ENCODE peak calls at places on chromosomes 6 and 20, in nine cellular contexts. One of them, this sample, is unnamed.

GRCh38 chr6:168208436-168208835 is 111.1 kb downstream of the DACT2 start:
- DNase-seq in mucosa of descending colon: no peak
- DNase-seq in glutamatergic neuron: no peak
- DNase-seq in B cell: no peak
- DNase-seq in sigmoid colon: peak
- DNase-seq in HCT116: no peak
- DNase-seq in pancreas: no peak
- DNase-seq in ovary: no peak
- DNase-seq in heart left ventricle: no peak
- DNase-seq in this sample: no peak

GRCh38 chr20:51447097-51447764 is 95.3 kb downstream of the NFATC2 start:
- DNase-seq in mucosa of descending colon: no peak
- DNase-seq in glutamatergic neuron: no peak
- DNase-seq in B cell: no peak
- DNase-seq in sigmoid colon: peak
- DNase-seq in HCT116: peak
- DNase-seq in pancreas: no peak
- DNase-seq in ovary: peak
- DNase-seq in heart left ventricle: peak
- DNase-seq in this sample: no peak

GRCh38 chr6:111361648-111362047 is 121.4 kb downstream of the REV3L start:
- DNase-seq in mucosa of descending colon: no peak
- DNase-seq in glutamatergic neuron: peak
- DNase-seq in B cell: no peak
- DNase-seq in sigmoid colon: no peak
- DNase-seq in HCT116: peak
- DNase-seq in pancreas: no peak
- DNase-seq in ovary: no peak
- DNase-seq in heart left ventricle: no peak
- DNase-seq in this sample: no peak

GRCh38 chr6:157107915-157108651 is 215.2 kb downstream of the TMEM242 start:
- DNase-seq in mucosa of descending colon: no peak
- DNase-seq in glutamatergic neuron: no peak
- DNase-seq in B cell: no peak
- DNase-seq in sigmoid colon: no peak
- DNase-seq in HCT116: no peak
- DNase-seq in pancreas: no peak
- DNase-seq in ovary: no peak
- DNase-seq in heart left ventricle: no peak
- DNase-seq in this sample: no peak

GRCh38 chr20:32124916-32125454 is 15.5 kb downstream of the TM9SF4 start:
- DNase-seq in mucosa of descending colon: no peak
- DNase-seq in glutamatergic neuron: no peak
- DNase-seq in B cell: no peak
- DNase-seq in sigmoid colon: no peak
- DNase-seq in HCT116: no peak
- DNase-seq in pancreas: no peak
- DNase-seq in ovary: no peak
- DNase-seq in heart left ventricle: no peak
- DNase-seq in this sample: no peak

GRCh38 chr20:35615667-35616464 is at the start of gene SPAG4:
- DNase-seq in mucosa of descending colon: peak
- DNase-seq in glutamatergic neuron: peak
- DNase-seq in B cell: peak
- DNase-seq in sigmoid colon: peak
- DNase-seq in HCT116: no peak
- DNase-seq in pancreas: peak
- DNase-seq in ovary: peak
- DNase-seq in heart left ventricle: peak
- DNase-seq in this sample: peak

GRCh38 chr6:36350681-36351091 is 14.0 kb upstream of the BNIP5 start:
- DNase-seq in mucosa of descending colon: no peak
- DNase-seq in glutamatergic neuron: no peak
- DNase-seq in B cell: no peak
- DNase-seq in sigmoid colon: no peak
- DNase-seq in HCT116: no peak
- DNase-seq in pancreas: no peak
- DNase-seq in ovary: peak
- DNase-seq in heart left ventricle: peak
- DNase-seq in this sample: no peak

GRCh38 chr6:16733085-16733484 is 28.2 kb downstream of the ATXN1 start:
- DNase-seq in mucosa of descending colon: no peak
- DNase-seq in glutamatergic neuron: no peak
- DNase-seq in B cell: no peak
- DNase-seq in sigmoid colon: no peak
- DNase-seq in HCT116: no peak
- DNase-seq in pancreas: no peak
- DNase-seq in ovary: no peak
- DNase-seq in heart left ventricle: no peak
- DNase-seq in this sample: no peak

GRCh38 chr6:99882151-99882702 is 111.8 kb downstream of the MCHR2 start:
- DNase-seq in mucosa of descending colon: no peak
- DNase-seq in glutamatergic neuron: peak
- DNase-seq in B cell: no peak
- DNase-seq in sigmoid colon: no peak
- DNase-seq in HCT116: no peak
- DNase-seq in pancreas: no peak
- DNase-seq in ovary: no peak
- DNase-seq in heart left ventricle: no peak
- DNase-seq in this sample: no peak

GRCh38 chr20:33465536-33466302 is 22.2 kb upstream of the SNTA1 start:
- DNase-seq in mucosa of descending colon: no peak
- DNase-seq in glutamatergic neuron: peak
- DNase-seq in B cell: no peak
- DNase-seq in sigmoid colon: peak
- DNase-seq in HCT116: no peak
- DNase-seq in pancreas: no peak
- DNase-seq in ovary: no peak
- DNase-seq in heart left ventricle: no peak
- DNase-seq in this sample: no peak

GRCh38 chr6:170269873-170270541 is 20.9 kb downstream of the DLL1 start:
- DNase-seq in mucosa of descending colon: peak
- DNase-seq in glutamatergic neuron: no peak
- DNase-seq in B cell: no peak
- DNase-seq in sigmoid colon: no peak
- DNase-seq in HCT116: no peak
- DNase-seq in pancreas: peak
- DNase-seq in ovary: no peak
- DNase-seq in heart left ventricle: no peak
- DNase-seq in this sample: no peak

GRCh38 chr6:25553502-25553901 is 98.5 kb upstream of the SCGN start:
- DNase-seq in mucosa of descending colon: no peak
- DNase-seq in glutamatergic neuron: no peak
- DNase-seq in B cell: no peak
- DNase-seq in sigmoid colon: no peak
- DNase-seq in HCT116: no peak
- DNase-seq in pancreas: no peak
- DNase-seq in ovary: no peak
- DNase-seq in heart left ventricle: no peak
- DNase-seq in this sample: no peak

GRCh38 chr6:25542984-25543383 is 109.0 kb upstream of the SCGN start:
- DNase-seq in mucosa of descending colon: no peak
- DNase-seq in glutamatergic neuron: no peak
- DNase-seq in B cell: no peak
- DNase-seq in sigmoid colon: no peak
- DNase-seq in HCT116: no peak
- DNase-seq in pancreas: no peak
- DNase-seq in ovary: no peak
- DNase-seq in heart left ventricle: no peak
- DNase-seq in this sample: no peak

DNA sequence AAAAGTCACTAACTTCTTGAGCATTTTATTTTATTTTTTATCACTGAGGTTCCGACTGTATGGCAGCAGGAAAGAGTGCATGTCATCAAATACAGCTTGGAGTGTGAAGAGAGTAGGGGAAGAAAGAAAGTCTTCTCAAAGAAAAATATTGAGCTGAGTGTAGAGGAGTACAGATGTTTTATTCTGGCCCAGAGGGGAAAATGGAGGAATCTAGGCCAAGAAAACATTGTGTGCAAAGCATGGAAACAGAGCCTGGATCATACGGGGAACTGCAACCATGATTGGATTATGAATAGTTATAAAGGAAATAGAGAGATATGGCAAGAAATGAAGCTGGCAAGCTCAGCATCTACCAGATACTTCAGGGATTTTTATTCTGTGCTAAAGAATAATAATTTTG is 104.2 kb upstream of the SCGN start:
- DNase-seq in mucosa of descending colon: no peak
- DNase-seq in glutamatergic neuron: no peak
- DNase-seq in B cell: no peak
- DNase-seq in sigmoid colon: no peak
- DNase-seq in HCT116: no peak
- DNase-seq in pancreas: no peak
- DNase-seq in ovary: no peak
- DNase-seq in heart left ventricle: no peak
- DNase-seq in this sample: no peak
- TF ChIP-seq CTCF in mucosa of descending colon: no peak
- TF ChIP-seq CTCF in glutamatergic neuron: no peak
- TF ChIP-seq CTCF in B cell: no peak
- TF ChIP-seq CTCF in sigmoid colon: no peak
- TF ChIP-seq CTCF in HCT116: no peak
- TF ChIP-seq CTCF in pancreas: no peak
- TF ChIP-seq CTCF in ovary: no peak
- TF ChIP-seq CTCF in heart left ventricle: no peak
- TF ChIP-seq CTCF in this sample: no peak

DNA sequence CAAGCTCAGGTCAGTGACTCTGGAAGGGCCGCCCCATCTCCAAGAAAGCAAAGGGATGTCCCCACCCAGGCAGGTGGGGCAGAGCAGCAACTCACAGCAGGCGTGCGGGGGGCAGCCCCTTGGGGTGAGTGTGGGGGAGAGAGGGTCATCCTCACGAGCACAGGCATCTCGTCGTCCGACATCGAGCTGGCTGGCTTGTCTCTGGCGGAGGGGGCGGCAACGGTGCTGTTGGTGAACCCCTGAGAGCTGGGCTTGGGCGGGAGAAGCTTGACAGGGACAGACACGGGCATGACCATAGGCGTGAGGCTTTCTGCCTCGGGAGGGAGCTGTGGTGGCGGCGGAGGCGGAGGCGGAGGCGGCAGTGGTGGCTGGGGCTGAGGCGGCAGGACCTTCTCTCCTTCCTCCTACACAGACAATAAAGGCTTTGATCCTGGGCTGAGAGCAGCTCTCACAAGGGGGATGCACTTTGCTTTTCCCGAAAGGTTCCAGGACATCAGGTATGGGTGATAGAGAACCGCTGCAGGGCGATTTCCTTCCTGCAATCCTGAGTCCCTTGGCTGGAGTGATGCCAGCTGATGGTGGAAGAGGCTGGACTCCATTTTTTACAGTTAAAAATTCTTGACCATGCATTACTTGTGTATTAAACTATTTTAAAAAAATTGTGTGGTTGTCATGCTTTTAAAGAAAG is 45.6 kb upstream of the MRPS10 start:
- DNase-seq in mucosa of descending colon: no peak
- DNase-seq in glutamatergic neuron: no peak
- DNase-seq in B cell: no peak
- DNase-seq in sigmoid colon: no peak
- DNase-seq in HCT116: no peak
- DNase-seq in pancreas: no peak
- DNase-seq in ovary: no peak
- DNase-seq in heart left ventricle: no peak
- DNase-seq in this sample: no peak
- TF ChIP-seq CTCF in mucosa of descending colon: no peak
- TF ChIP-seq CTCF in glutamatergic neuron: no peak
- TF ChIP-seq CTCF in B cell: no peak
- TF ChIP-seq CTCF in sigmoid colon: no peak
- TF ChIP-seq CTCF in HCT116: no peak
- TF ChIP-seq CTCF in pancreas: no peak
- TF ChIP-seq CTCF in ovary: no peak
- TF ChIP-seq CTCF in heart left ventricle: no peak
- TF ChIP-seq CTCF in this sample: no peak

GRCh38 chr20:53428997-53429396 is 164.6 kb downstream of the ZNF217 start:
- DNase-seq in mucosa of descending colon: no peak
- DNase-seq in glutamatergic neuron: no peak
- DNase-seq in B cell: no peak
- DNase-seq in sigmoid colon: no peak
- DNase-seq in HCT116: no peak
- DNase-seq in pancreas: no peak
- DNase-seq in ovary: no peak
- DNase-seq in heart left ventricle: no peak
- DNase-seq in this sample: no peak

GRCh38 chr20:53425930-53426329 is 167.7 kb downstream of the ZNF217 start:
- DNase-seq in mucosa of descending colon: no peak
- DNase-seq in glutamatergic neuron: no peak
- DNase-seq in B cell: no peak
- DNase-seq in sigmoid colon: no peak
- DNase-seq in HCT116: no peak
- DNase-seq in pancreas: no peak
- DNase-seq in ovary: no peak
- DNase-seq in heart left ventricle: no peak
- DNase-seq in this sample: no peak

GRCh38 chr20:53423587-53424146 is 170.0 kb downstream of the ZNF217 start:
- DNase-seq in mucosa of descending colon: no peak
- DNase-seq in glutamatergic neuron: no peak
- DNase-seq in B cell: no peak
- DNase-seq in sigmoid colon: no peak
- DNase-seq in HCT116: no peak
- DNase-seq in pancreas: no peak
- DNase-seq in ovary: no peak
- DNase-seq in heart left ventricle: no peak
- DNase-seq in this sample: no peak

GRCh38 chr20:53425481-53425880 is 168.2 kb downstream of the ZNF217 start:
- DNase-seq in mucosa of descending colon: no peak
- DNase-seq in glutamatergic neuron: no peak
- DNase-seq in B cell: no peak
- DNase-seq in sigmoid colon: no peak
- DNase-seq in HCT116: no peak
- DNase-seq in pancreas: no peak
- DNase-seq in ovary: no peak
- DNase-seq in heart left ventricle: no peak
- DNase-seq in this sample: no peak

DNA sequence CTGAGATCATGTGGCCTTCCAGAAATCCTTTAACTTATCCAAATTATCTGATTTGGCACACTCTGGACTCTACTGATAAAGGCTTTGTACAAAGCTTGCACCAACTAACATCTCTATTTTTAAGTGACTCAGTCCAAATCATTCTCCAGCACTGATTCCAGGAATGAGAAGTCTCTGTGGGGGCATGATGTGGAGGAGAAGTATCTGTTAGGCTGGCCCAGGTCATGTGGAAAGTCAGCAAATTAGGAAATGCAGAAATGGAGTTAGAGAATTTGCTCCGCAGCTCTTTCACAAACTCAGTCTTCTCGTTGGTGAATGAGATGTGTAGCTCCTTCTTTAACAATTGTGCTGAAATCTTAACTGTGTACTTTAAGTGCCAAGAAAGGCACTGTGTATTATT is 165.7 kb downstream of the ZNF217 start:
- DNase-seq in mucosa of descending colon: no peak
- DNase-seq in glutamatergic neuron: no peak
- DNase-seq in B cell: no peak
- DNase-seq in sigmoid colon: no peak
- DNase-seq in HCT116: no peak
- DNase-seq in pancreas: no peak
- DNase-seq in ovary: no peak
- DNase-seq in heart left ventricle: no peak
- DNase-seq in this sample: no peak
- TF ChIP-seq CTCF in mucosa of descending colon: no peak
- TF ChIP-seq CTCF in glutamatergic neuron: no peak
- TF ChIP-seq CTCF in B cell: no peak
- TF ChIP-seq CTCF in sigmoid colon: no peak
- TF ChIP-seq CTCF in HCT116: no peak
- TF ChIP-seq CTCF in pancreas: no peak
- TF ChIP-seq CTCF in ovary: no peak
- TF ChIP-seq CTCF in heart left ventricle: no peak
- TF ChIP-seq CTCF in this sample: no peak

GRCh38 chr6:72643214-72643613 is 21.4 kb downstream of the KCNQ5 start:
- DNase-seq in mucosa of descending colon: no peak
- DNase-seq in glutamatergic neuron: no peak
- DNase-seq in B cell: no peak
- DNase-seq in sigmoid colon: no peak
- DNase-seq in HCT116: no peak
- DNase-seq in pancreas: no peak
- DNase-seq in ovary: no peak
- DNase-seq in heart left ventricle: no peak
- DNase-seq in this sample: no peak
- TF ChIP-seq CTCF in mucosa of descending colon: no peak
- TF ChIP-seq CTCF in glutamatergic neuron: no peak
- TF ChIP-seq CTCF in B cell: no peak
- TF ChIP-seq CTCF in sigmoid colon: no peak
- TF ChIP-seq CTCF in HCT116: no peak
- TF ChIP-seq CTCF in pancreas: no peak
- TF ChIP-seq CTCF in ovary: no peak
- TF ChIP-seq CTCF in heart left ventricle: no peak
- TF ChIP-seq CTCF in this sample: no peak

This sample was measured in CD14-positive monocyte.